ENCODE peak calls at places on chromosome 4, in eight cellular contexts. One of them, this sample, is unnamed.

GRCh38 chr4:129355529-129355928 is 259.6 kb downstream of the C4orf33 start:
- DNase-seq in NCI-H1105 treated with DMSO at 0.1 percent for 48 hours: no peak
- DNase-seq in ovary: no peak
- DNase-seq in dorsolateral prefrontal cortex: no peak
- DNase-seq in astrocyte of the spinal cord: peak; percentile 52
- DNase-seq in gastrocnemius medialis: no peak
- DNase-seq in NCI-H187: no peak
- DNase-seq in substantia nigra: no peak
- DNase-seq in this sample: no peak

GRCh38 chr4:69753666-69754065 is 6.8 kb downstream of the SULT1B1 start:
- DNase-seq in dorsolateral prefrontal cortex: no peak
- DNase-seq in NCI-H1105 treated with DMSO at 0.1 percent for 48 hours: no peak
- DNase-seq in substantia nigra: no peak
- DNase-seq in astrocyte of the spinal cord: no peak
- DNase-seq in ovary: no peak
- DNase-seq in NCI-H187: no peak
- DNase-seq in gastrocnemius medialis: no peak
- DNase-seq in this sample: no peak

GRCh38 chr4:972651-973424 is 531 bp downstream of the DGKQ start:
- DNase-seq in substantia nigra: no peak
- DNase-seq in ovary: no peak
- DNase-seq in gastrocnemius medialis: no peak
- DNase-seq in NCI-H1105 treated with DMSO at 0.1 percent for 48 hours: no peak
- DNase-seq in astrocyte of the spinal cord: no peak
- DNase-seq in dorsolateral prefrontal cortex: no peak
- DNase-seq in NCI-H187: no peak
- DNase-seq in this sample: peak; percentile 50

GRCh38 chr4:114464873-114465272 is 133.7 kb upstream of the UGT8 start:
- DNase-seq in dorsolateral prefrontal cortex: no peak
- DNase-seq in gastrocnemius medialis: no peak
- DNase-seq in NCI-H1105 treated with DMSO at 0.1 percent for 48 hours: no peak
- DNase-seq in substantia nigra: no peak
- DNase-seq in NCI-H187: no peak
- DNase-seq in astrocyte of the spinal cord: no peak
- DNase-seq in ovary: no peak
- DNase-seq in this sample: no peak

GRCh38 chr4:7199771-7200441 is 7.6 kb downstream of the SORCS2 start:
- DNase-seq in dorsolateral prefrontal cortex: no peak
- DNase-seq in ovary: no peak
- DNase-seq in astrocyte of the spinal cord: no peak
- DNase-seq in gastrocnemius medialis: no peak
- DNase-seq in NCI-H187: no peak
- DNase-seq in substantia nigra: no peak
- DNase-seq in NCI-H1105 treated with DMSO at 0.1 percent for 48 hours: no peak
- DNase-seq in this sample: no peak

GRCh38 chr4:54231419-54232150 is 2.5 kb downstream of the PDGFRA start:
- DNase-seq in NCI-H1105 treated with DMSO at 0.1 percent for 48 hours: no peak
- DNase-seq in substantia nigra: no peak
- DNase-seq in astrocyte of the spinal cord: peak; percentile 67
- DNase-seq in gastrocnemius medialis: peak; percentile 28
- DNase-seq in dorsolateral prefrontal cortex: no peak
- DNase-seq in ovary: peak; percentile 79
- DNase-seq in NCI-H187: no peak
- DNase-seq in this sample: no peak

GRCh38 chr4:129092636-129093172 is 635 bp downstream of the SCLT1 start:
- DNase-seq in NCI-H1105 treated with DMSO at 0.1 percent for 48 hours: no peak
- DNase-seq in NCI-H187: no peak
- DNase-seq in gastrocnemius medialis: no peak
- DNase-seq in substantia nigra: no peak
- DNase-seq in dorsolateral prefrontal cortex: no peak
- DNase-seq in astrocyte of the spinal cord: no peak
- DNase-seq in ovary: no peak
- DNase-seq in this sample: no peak

GRCh38 chr4:142435599-142436235 is 410.4 kb downstream of the INPP4B start:
- DNase-seq in ovary: no peak
- DNase-seq in NCI-H1105 treated with DMSO at 0.1 percent for 48 hours: no peak
- DNase-seq in gastrocnemius medialis: peak; percentile 14
- DNase-seq in NCI-H187: no peak
- DNase-seq in dorsolateral prefrontal cortex: no peak
- DNase-seq in astrocyte of the spinal cord: no peak
- DNase-seq in substantia nigra: no peak
- DNase-seq in this sample: peak; percentile 7

GRCh38 chr4:122548452-122548851 is 72.4 kb downstream of the IL21 start:
- DNase-seq in dorsolateral prefrontal cortex: no peak
- DNase-seq in NCI-H187: no peak
- DNase-seq in ovary: no peak
- DNase-seq in NCI-H1105 treated with DMSO at 0.1 percent for 48 hours: no peak
- DNase-seq in gastrocnemius medialis: no peak
- DNase-seq in astrocyte of the spinal cord: peak; percentile 9
- DNase-seq in substantia nigra: no peak
- DNase-seq in this sample: no peak

GRCh38 chr4:90841676-90842075 is 714.5 kb downstream of the CCSER1 start:
- DNase-seq in astrocyte of the spinal cord: peak; percentile 20
- DNase-seq in ovary: no peak
- DNase-seq in gastrocnemius medialis: no peak
- DNase-seq in NCI-H187: no peak
- DNase-seq in NCI-H1105 treated with DMSO at 0.1 percent for 48 hours: no peak
- DNase-seq in dorsolateral prefrontal cortex: no peak
- DNase-seq in substantia nigra: no peak
- DNase-seq in this sample: no peak

GRCh38 chr4:176005766-176006165 is 59.9 kb upstream of the WDR17 start:
- DNase-seq in gastrocnemius medialis: no peak
- DNase-seq in astrocyte of the spinal cord: no peak
- DNase-seq in ovary: no peak
- DNase-seq in dorsolateral prefrontal cortex: no peak
- DNase-seq in NCI-H187: no peak
- DNase-seq in NCI-H1105 treated with DMSO at 0.1 percent for 48 hours: no peak
- DNase-seq in substantia nigra: no peak
- DNase-seq in this sample: no peak

GRCh38 chr4:159594576-159594975 is 491.7 kb downstream of the RAPGEF2 start:
- DNase-seq in gastrocnemius medialis: no peak
- DNase-seq in dorsolateral prefrontal cortex: no peak
- DNase-seq in astrocyte of the spinal cord: no peak
- DNase-seq in ovary: no peak
- DNase-seq in NCI-H187: no peak
- DNase-seq in NCI-H1105 treated with DMSO at 0.1 percent for 48 hours: no peak
- DNase-seq in substantia nigra: no peak
- DNase-seq in this sample: no peak

GRCh38 chr4:48033825-48034413 is 17.3 kb downstream of the NIPAL1 start:
- DNase-seq in NCI-H187: no peak
- DNase-seq in ovary: no peak
- DNase-seq in substantia nigra: no peak
- DNase-seq in astrocyte of the spinal cord: no peak
- DNase-seq in dorsolateral prefrontal cortex: no peak
- DNase-seq in NCI-H1105 treated with DMSO at 0.1 percent for 48 hours: no peak
- DNase-seq in gastrocnemius medialis: no peak
- DNase-seq in this sample: peak; percentile 32

GRCh38 chr4:186691396-186691795 is 32.3 kb downstream of the FAT1 start:
- DNase-seq in dorsolateral prefrontal cortex: no peak
- DNase-seq in gastrocnemius medialis: no peak
- DNase-seq in astrocyte of the spinal cord: no peak
- DNase-seq in NCI-H1105 treated with DMSO at 0.1 percent for 48 hours: no peak
- DNase-seq in substantia nigra: no peak
- DNase-seq in NCI-H187: no peak
- DNase-seq in ovary: no peak
- DNase-seq in this sample: no peak

GRCh38 chr4:127120706-127121105 is 512.1 kb upstream of the INTU start:
- DNase-seq in gastrocnemius medialis: no peak
- DNase-seq in astrocyte of the spinal cord: no peak
- DNase-seq in NCI-H187: no peak
- DNase-seq in substantia nigra: no peak
- DNase-seq in ovary: no peak
- DNase-seq in NCI-H1105 treated with DMSO at 0.1 percent for 48 hours: no peak
- DNase-seq in dorsolateral prefrontal cortex: no peak
- DNase-seq in this sample: no peak

GRCh38 chr4:157048248-157048647 is 27.7 kb upstream of the GLRB start:
- DNase-seq in astrocyte of the spinal cord: peak; percentile 11
- DNase-seq in dorsolateral prefrontal cortex: no peak
- DNase-seq in gastrocnemius medialis: peak; percentile 59
- DNase-seq in NCI-H187: no peak
- DNase-seq in substantia nigra: no peak
- DNase-seq in NCI-H1105 treated with DMSO at 0.1 percent for 48 hours: no peak
- DNase-seq in ovary: no peak
- DNase-seq in this sample: no peak

GRCh38 chr4:104490770-104491395 is 3.8 kb downstream of the CXXC4 start:
- DNase-seq in NCI-H187: peak; percentile 38
- DNase-seq in gastrocnemius medialis: peak; percentile 25
- DNase-seq in ovary: peak; percentile 87
- DNase-seq in dorsolateral prefrontal cortex: peak; percentile 73
- DNase-seq in astrocyte of the spinal cord: peak; percentile 64
- DNase-seq in substantia nigra: peak; percentile 84
- DNase-seq in NCI-H1105 treated with DMSO at 0.1 percent for 48 hours: peak; percentile 79
- DNase-seq in this sample: peak; percentile 93

GRCh38 chr4:152515678-152516077 is 20.2 kb downstream of the FBXW7 start:
- DNase-seq in NCI-H1105 treated with DMSO at 0.1 percent for 48 hours: no peak
- DNase-seq in gastrocnemius medialis: no peak
- DNase-seq in substantia nigra: no peak
- DNase-seq in NCI-H187: no peak
- DNase-seq in astrocyte of the spinal cord: peak; percentile 60
- DNase-seq in ovary: no peak
- DNase-seq in dorsolateral prefrontal cortex: no peak
- DNase-seq in this sample: no peak

GRCh38 chr4:75168548-75168947 is 235.6 kb downstream of the PARM1 start:
- DNase-seq in NCI-H1105 treated with DMSO at 0.1 percent for 48 hours: no peak
- DNase-seq in gastrocnemius medialis: no peak
- DNase-seq in substantia nigra: no peak
- DNase-seq in NCI-H187: no peak
- DNase-seq in ovary: no peak
- DNase-seq in astrocyte of the spinal cord: no peak
- DNase-seq in dorsolateral prefrontal cortex: no peak
- DNase-seq in this sample: no peak

GRCh38 chr4:8022767-8023695 is 83.4 kb upstream of the AFAP1 start:
- DNase-seq in astrocyte of the spinal cord: no peak
- DNase-seq in NCI-H187: no peak
- DNase-seq in NCI-H1105 treated with DMSO at 0.1 percent for 48 hours: no peak
- DNase-seq in substantia nigra: no peak
- DNase-seq in ovary: no peak
- DNase-seq in gastrocnemius medialis: no peak
- DNase-seq in dorsolateral prefrontal cortex: no peak
- DNase-seq in this sample: no peak

GRCh38 chr4:183936047-183936446 is 30.9 kb downstream of the STOX2 start:
- DNase-seq in gastrocnemius medialis: no peak
- DNase-seq in ovary: no peak
- DNase-seq in NCI-H187: no peak
- DNase-seq in NCI-H1105 treated with DMSO at 0.1 percent for 48 hours: no peak
- DNase-seq in dorsolateral prefrontal cortex: no peak
- DNase-seq in substantia nigra: no peak
- DNase-seq in astrocyte of the spinal cord: no peak
- DNase-seq in this sample: no peak

GRCh38 chr4:78627046-78627965 is 75.7 kb downstream of the ANXA3 start:
- DNase-seq in NCI-H1105 treated with DMSO at 0.1 percent for 48 hours: no peak
- DNase-seq in astrocyte of the spinal cord: no peak
- DNase-seq in dorsolateral prefrontal cortex: no peak
- DNase-seq in ovary: no peak
- DNase-seq in NCI-H187: no peak
- DNase-seq in substantia nigra: no peak
- DNase-seq in gastrocnemius medialis: no peak
- DNase-seq in this sample: peak; percentile 14

GRCh38 chr4:143254479-143255216 is 69.9 kb downstream of the USP38 start:
- DNase-seq in NCI-H1105 treated with DMSO at 0.1 percent for 48 hours: no peak
- DNase-seq in ovary: no peak
- DNase-seq in dorsolateral prefrontal cortex: no peak
- DNase-seq in astrocyte of the spinal cord: peak; percentile 24
- DNase-seq in gastrocnemius medialis: no peak
- DNase-seq in substantia nigra: no peak
- DNase-seq in NCI-H187: no peak
- DNase-seq in this sample: no peak

GRCh38 chr4:108116423-108117168 is 52.1 kb downstream of the LEF1 start:
- DNase-seq in ovary: no peak
- DNase-seq in astrocyte of the spinal cord: no peak
- DNase-seq in NCI-H1105 treated with DMSO at 0.1 percent for 48 hours: no peak
- DNase-seq in dorsolateral prefrontal cortex: no peak
- DNase-seq in NCI-H187: no peak
- DNase-seq in substantia nigra: no peak
- DNase-seq in gastrocnemius medialis: no peak
- DNase-seq in this sample: peak; percentile 37

GRCh38 chr4:84578540-84579409 is 4.2 kb upstream of the CDS1 start:
- DNase-seq in ovary: no peak
- DNase-seq in substantia nigra: no peak
- DNase-seq in gastrocnemius medialis: no peak
- DNase-seq in NCI-H187: no peak
- DNase-seq in NCI-H1105 treated with DMSO at 0.1 percent for 48 hours: peak; percentile 44
- DNase-seq in astrocyte of the spinal cord: peak; percentile 65
- DNase-seq in dorsolateral prefrontal cortex: no peak
- DNase-seq in this sample: peak; percentile 42

GRCh38 chr4:151810476-151810875 is 49.7 kb upstream of the GATB start:
- DNase-seq in astrocyte of the spinal cord: no peak
- DNase-seq in gastrocnemius medialis: no peak
- DNase-seq in substantia nigra: no peak
- DNase-seq in NCI-H1105 treated with DMSO at 0.1 percent for 48 hours: no peak
- DNase-seq in dorsolateral prefrontal cortex: no peak
- DNase-seq in ovary: no peak
- DNase-seq in NCI-H187: no peak
- DNase-seq in this sample: no peak

GRCh38 chr4:133969202-133969873 is 232.3 kb downstream of the PABPC4L start:
- DNase-seq in substantia nigra: no peak
- DNase-seq in ovary: no peak
- DNase-seq in NCI-H187: no peak
- DNase-seq in gastrocnemius medialis: no peak
- DNase-seq in dorsolateral prefrontal cortex: no peak
- DNase-seq in astrocyte of the spinal cord: peak; percentile 68
- DNase-seq in NCI-H1105 treated with DMSO at 0.1 percent for 48 hours: peak; percentile 59
- DNase-seq in this sample: no peak

GRCh38 chr4:19194672-19195071 is 1057.0 kb upstream of the SLIT2 start:
- DNase-seq in astrocyte of the spinal cord: no peak
- DNase-seq in substantia nigra: no peak
- DNase-seq in NCI-H187: no peak
- DNase-seq in dorsolateral prefrontal cortex: no peak
- DNase-seq in NCI-H1105 treated with DMSO at 0.1 percent for 48 hours: no peak
- DNase-seq in gastrocnemius medialis: no peak
- DNase-seq in ovary: no peak
- DNase-seq in this sample: no peak

GRCh38 chr4:37685211-37685725 is 908 bp downstream of the RELL1 start:
- DNase-seq in astrocyte of the spinal cord: peak; percentile 65
- DNase-seq in substantia nigra: no peak
- DNase-seq in gastrocnemius medialis: no peak
- DNase-seq in NCI-H187: no peak
- DNase-seq in ovary: no peak
- DNase-seq in dorsolateral prefrontal cortex: no peak
- DNase-seq in NCI-H1105 treated with DMSO at 0.1 percent for 48 hours: peak; percentile 12
- DNase-seq in this sample: no peak

GRCh38 chr4:24260922-24261581 is 323.3 kb downstream of the DHX15 start:
- DNase-seq in gastrocnemius medialis: peak; percentile 37
- DNase-seq in ovary: no peak
- DNase-seq in dorsolateral prefrontal cortex: no peak
- DNase-seq in substantia nigra: peak; percentile 10
- DNase-seq in astrocyte of the spinal cord: no peak
- DNase-seq in NCI-H1105 treated with DMSO at 0.1 percent for 48 hours: no peak
- DNase-seq in NCI-H187: no peak
- DNase-seq in this sample: peak; percentile 9

GRCh38 chr4:68176904-68177303 is 47.2 kb upstream of the TMPRSS11F start:
- DNase-seq in astrocyte of the spinal cord: no peak
- DNase-seq in dorsolateral prefrontal cortex: no peak
- DNase-seq in gastrocnemius medialis: no peak
- DNase-seq in substantia nigra: no peak
- DNase-seq in NCI-H187: no peak
- DNase-seq in ovary: no peak
- DNase-seq in NCI-H1105 treated with DMSO at 0.1 percent for 48 hours: no peak
- DNase-seq in this sample: no peak

GRCh38 chr4:182533948-182534347 is 290.7 kb downstream of the TENM3 start:
- DNase-seq in astrocyte of the spinal cord: peak; percentile 28
- DNase-seq in dorsolateral prefrontal cortex: no peak
- DNase-seq in NCI-H187: no peak
- DNase-seq in ovary: no peak
- DNase-seq in gastrocnemius medialis: no peak
- DNase-seq in substantia nigra: no peak
- DNase-seq in NCI-H1105 treated with DMSO at 0.1 percent for 48 hours: no peak
- DNase-seq in this sample: no peak

GRCh38 chr4:178356725-178357124 is 914.5 kb upstream of the AGA start:
- DNase-seq in astrocyte of the spinal cord: no peak
- DNase-seq in gastrocnemius medialis: no peak
- DNase-seq in NCI-H187: no peak
- DNase-seq in ovary: no peak
- DNase-seq in dorsolateral prefrontal cortex: no peak
- DNase-seq in substantia nigra: no peak
- DNase-seq in NCI-H1105 treated with DMSO at 0.1 percent for 48 hours: no peak
- DNase-seq in this sample: no peak

GRCh38 chr4:143358923-143359694 is 22.4 kb downstream of the GAB1 start:
- DNase-seq in gastrocnemius medialis: no peak
- DNase-seq in ovary: no peak
- DNase-seq in astrocyte of the spinal cord: peak; percentile 79
- DNase-seq in NCI-H1105 treated with DMSO at 0.1 percent for 48 hours: no peak
- DNase-seq in substantia nigra: no peak
- DNase-seq in dorsolateral prefrontal cortex: no peak
- DNase-seq in NCI-H187: no peak
- DNase-seq in this sample: no peak

This sample was measured in thyroid gland.